ENCODE peak calls at places on chromosomes 4 and X, in nine cellular contexts. C is MM.1S, W is HCT116, A is PC-3, U is GM23248, B is GM23338, I is neural progenitor cell, K is OCI-LY7, O is SK-N-SH. V is an unnamed sample.

GRCh38 chr4:122765702-122766352 is 33.3 kb downstream of the BBS12 start:
- DNase-seq in C (no peak), W (no peak), A (peak; percentile 58), U (peak; percentile 94), B (no peak), I (no peak), K (no peak), O (no peak), V (peak; percentile 26)

GRCh38 chr4:135243960-135244561 is 1042.5 kb upstream of the PABPC4L start:
- DNase-seq in C (no peak), W (no peak), A (no peak), U (no peak), B (no peak), I (no peak), K (no peak), O (no peak), V (peak; percentile 4)

GRCh38 chr4:22514001-22514400 is 1.9 kb downstream of the ADGRA3 start:
- DNase-seq in C (no peak), W (no peak), A (peak; percentile 81), U (peak; percentile 78), B (no peak), I (no peak), K (no peak), O (no peak), V (no peak)

GRCh38 chr4:189613202-189613601 is 327.5 kb upstream of the FRG1 start:
- DNase-seq in C (no peak), W (no peak), A (no peak), U (no peak), B (no peak), I (no peak), K (no peak), O (no peak), V (peak; percentile 16)

GRCh38 chrX:18874560-18875255 is 109.2 kb downstream of the PHKA2 start:
- DNase-seq in C (no peak), W (no peak), A (no peak), U (no peak), B (no peak), I (no peak), K (no peak), O (no peak), V (peak; percentile 1)

GRCh38 chr4:102089850-102090621 is 255.2 kb downstream of the SLC39A8 start:
- DNase-seq in C (no peak), W (no peak), A (no peak), U (no peak), B (no peak), I (no peak), K (no peak), O (no peak), V (no peak)

GRCh38 chr4:38803833-38804653 is 548 bp downstream of the TLR1 start:
- DNase-seq in C (peak; percentile 68), W (no peak), A (peak; percentile 23), U (no peak), B (no peak), I (no peak), K (peak; percentile 8), O (no peak), V (no peak)

GRCh38 chrX:26586570-26586969 is 370.6 kb downstream of the MAGEB5 start:
- DNase-seq in C (no peak), W (no peak), A (no peak), U (no peak), B (no peak), I (peak; percentile 20), K (no peak), O (no peak), V (no peak)

GRCh38 chr4:87026795-87027495 is 92.1 kb downstream of the AFF1 start:
- DNase-seq in C (no peak), W (no peak), A (no peak), U (no peak), B (no peak), I (no peak), K (peak; percentile 82), O (no peak), V (no peak)

GRCh38 chr4:25830545-25830944 is 32.2 kb downstream of the SEL1L3 start:
- DNase-seq in C (no peak), W (no peak), A (no peak), U (no peak), B (no peak), I (no peak), K (no peak), O (no peak), V (no peak)

GRCh38 chrX:100413231-100413630 is 3.2 kb upstream of the PCDH19 start:
- DNase-seq in C (peak; percentile 68), W (no peak), A (peak; percentile 69), U (peak; percentile 77), B (peak; percentile 80), I (peak; percentile 79), K (peak; percentile 38), O (peak; percentile 63), V (peak; percentile 78)

GRCh38 chr4:166162327-166162726 is 289.3 kb downstream of the TLL1 start:
- DNase-seq in C (no peak), W (no peak), A (no peak), U (no peak), B (no peak), I (no peak), K (no peak), O (no peak), V (no peak)

GRCh38 chr4:25085621-25086020 is 54.9 kb upstream of the LGI2 start:
- DNase-seq in C (no peak), W (no peak), A (no peak), U (no peak), B (no peak), I (no peak), K (no peak), O (no peak), V (no peak)

GRCh38 chr4:114921191-114921590 is 192.2 kb downstream of the NDST4 start:
- DNase-seq in C (no peak), W (no peak), A (no peak), U (no peak), B (no peak), I (no peak), K (no peak), O (no peak), V (no peak)

GRCh38 chr4:77220841-77221613 is 64.0 kb downstream of the CCNG2 start:
- DNase-seq in C (no peak), W (no peak), A (no peak), U (peak; percentile 31), B (no peak), I (no peak), K (no peak), O (no peak), V (peak; percentile 41)

GRCh38 chr4:48639816-48640215 is 140.3 kb downstream of the FRYL start:
- DNase-seq in C (no peak), W (no peak), A (no peak), U (no peak), B (no peak), I (no peak), K (no peak), O (no peak), V (no peak)

GRCh38 chr4:139568206-139568969 is 12.4 kb upstream of the SETD7 start:
- DNase-seq in C (no peak), W (no peak), A (no peak), U (no peak), B (peak; percentile 45), I (peak; percentile 31), K (no peak), O (no peak), V (no peak)

DNA sequence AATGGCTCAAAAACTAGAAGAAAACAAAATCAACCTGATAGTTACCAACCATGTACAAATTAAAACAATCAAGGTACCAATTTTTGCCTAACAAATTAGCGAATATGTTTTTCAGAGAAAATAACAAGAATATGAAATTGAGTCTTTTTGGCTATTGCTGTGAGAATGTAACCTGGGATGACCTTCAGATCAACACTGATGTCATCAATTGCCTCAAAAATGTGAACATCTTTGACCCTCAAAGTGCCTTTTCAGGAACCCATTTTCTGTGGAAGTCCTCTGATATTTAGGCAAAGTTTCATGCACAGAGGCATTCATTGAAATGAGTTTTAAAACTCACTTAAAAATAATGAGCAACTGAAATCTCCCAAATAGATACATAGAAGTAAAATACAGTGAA is 6.1 kb downstream of the RELL1 start:
- DNase-seq in C (no peak), W (no peak), A (no peak), U (no peak), B (no peak), I (no peak), K (no peak), O (no peak), V (no peak)
- H3K4me1 ChIP-seq in C (peaks cover 48% of the 10 kb centered on the region), W (peaks cover 20% of the 10 kb centered on the region), A (peaks cover 1% of the 10 kb centered on the region), U (peaks cover 15% of the 10 kb centered on the region), B (peaks cover 8% of the 10 kb centered on the region), I (no peaks in the 10 kb centered on the region), K (peaks cover 93% of the 10 kb centered on the region), O (peaks cover 3% of the 10 kb centered on the region), V (peaks cover 33% of the 10 kb centered on the region)

DNA sequence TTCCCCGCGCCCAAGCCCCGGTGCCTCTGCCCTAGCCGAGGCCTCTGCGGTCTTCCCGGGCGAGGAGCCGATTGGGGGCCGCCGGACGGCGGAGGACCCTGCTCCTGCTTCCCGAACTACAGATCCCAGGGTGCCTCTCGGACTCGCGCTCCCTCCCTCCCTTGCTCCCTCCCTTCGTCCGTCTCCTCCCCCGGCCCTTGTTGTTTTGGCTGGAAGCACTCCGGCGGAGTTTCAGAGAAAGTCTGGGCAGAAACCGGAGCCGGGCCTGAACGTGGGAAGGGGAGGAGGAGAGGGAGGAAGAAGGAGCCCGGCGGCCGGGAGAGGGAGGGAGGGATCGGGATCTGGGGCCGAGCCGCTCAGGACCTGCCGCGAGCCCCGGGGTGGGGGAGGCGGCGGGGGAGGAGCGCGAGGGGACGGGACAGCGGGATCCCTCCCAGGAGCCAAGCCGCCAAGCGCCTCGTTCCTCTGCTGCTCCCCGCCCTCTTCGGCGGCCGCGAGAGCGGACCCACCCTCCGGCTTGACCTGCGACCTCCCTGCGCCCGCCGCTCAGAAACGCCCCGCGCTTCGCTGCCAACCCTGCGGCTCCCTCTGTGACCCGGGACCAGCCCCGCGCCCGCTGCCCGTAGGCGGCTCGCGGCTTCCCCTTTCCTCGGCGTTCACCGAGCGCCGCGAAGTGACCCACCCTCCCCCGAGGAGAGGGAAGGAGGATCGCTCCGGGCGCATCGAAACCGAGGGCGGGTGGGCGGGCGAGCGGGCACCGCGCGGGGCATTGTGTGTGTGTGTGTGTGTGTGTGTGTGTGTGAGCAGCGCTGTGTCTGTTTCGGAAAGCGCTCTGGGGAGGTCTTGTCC is 473 bp upstream of the GAB1 start:
- DNase-seq in C (peak; percentile 78), W (no peak), A (peak; percentile 74), U (peak; percentile 90), B (peak; percentile 95), I (peak; percentile 95), K (peak; percentile 74), O (peak; percentile 92), V (peak; percentile 90)
- TF ChIP-seq EZH2phosphoT487 in C (no peak), W (no peak), A (no peak), U (no peak), B (no peak), I (no peak), K (no peak), O (no peak), V (no peak)

GRCh38 chrX:119759333-119759766 is 962 bp downstream of the SOWAHD start:
- DNase-seq in C (no peak), W (no peak), A (no peak), U (no peak), B (peak; percentile 29), I (peak; percentile 27), K (no peak), O (peak; percentile 29), V (no peak)
- H3K4me1 ChIP-seq in C (peaks cover 48% of the 10 kb centered on the region), W (peaks cover 22% of the 10 kb centered on the region), A (peaks cover 11% of the 10 kb centered on the region), U (peaks cover 13% of the 10 kb centered on the region), B (peaks cover 26% of the 10 kb centered on the region), I (no peaks in the 10 kb centered on the region), K (peaks cover 74% of the 10 kb centered on the region), O (peaks cover 5% of the 10 kb centered on the region), V (no peaks in the 10 kb centered on the region)

DNA sequence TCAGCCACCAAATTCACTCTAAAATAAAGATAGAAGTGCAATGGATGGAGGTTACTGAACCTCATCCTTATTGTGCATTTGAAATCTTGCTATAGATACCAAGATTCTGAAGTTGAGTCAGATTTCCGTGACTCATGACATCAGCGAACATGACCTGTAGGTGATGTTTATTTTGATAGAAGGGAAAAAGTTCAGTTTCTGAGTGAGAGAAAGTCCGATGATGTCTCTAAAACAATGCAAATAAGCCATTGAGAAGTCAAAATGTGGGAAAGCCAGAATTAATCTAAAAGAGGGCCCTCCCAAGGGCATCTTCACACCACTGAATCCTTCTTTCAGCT is 20.0 kb downstream of the PHOX2B start:
- DNase-seq in C (no peak), W (no peak), A (peak; percentile 21), U (no peak), B (no peak), I (no peak), K (no peak), O (no peak), V (no peak)
- TF ChIP-seq EZH2phosphoT487 in C (no peak), W (no peak), A (no peak), U (no peak), B (no peak), I (no peak), K (no peak), O (no peak), V (no peak)

V was measured in hepatocyte.